ENCODE peak calls at places on chromosomes 11 and 22, in four cellular contexts. X, U, B and I are unnamed samples.

GRCh38 chr11:71491531-71492329 is 35.3 kb upstream of the KRTAP5-7 start:
- DNase-seq in X (peak; percentile 24), U (peak; percentile 53), B (no peak), I (no peak)

GRCh38 chr22:38120359-38121110 is 10.1 kb upstream of the BAIAP2L2 start:
- DNase-seq in X (no peak), U (no peak), B (peak; percentile 58), I (no peak)

GRCh38 chr11:105070221-105070789 is 25.2 kb upstream of the CARD16 start:
- DNase-seq in X (no peak), U (no peak), B (no peak), I (no peak)

GRCh38 chr11:68275721-68276488 is 4.1 kb upstream of the C11orf24 start:
- DNase-seq in X (no peak), U (no peak), B (no peak), I (no peak)

GRCh38 chr11:60871378-60872061 is 4.2 kb downstream of the ZP1 start:
- DNase-seq in X (peak; percentile 16), U (peak; percentile 60), B (no peak), I (no peak)

GRCh38 chr11:10394229-10395100 is 60.6 kb upstream of the AMPD3 start:
- DNase-seq in X (no peak), U (no peak), B (no peak), I (no peak)

GRCh38 chr11:96486890-96487633 is 97.2 kb downstream of the JRKL start:
- DNase-seq in X (peak; percentile 49), U (no peak), B (peak; percentile 59), I (no peak)

GRCh38 chr11:61907282-61907681 is 10.1 kb downstream of the RAB3IL1 start:
- DNase-seq in X (no peak), U (no peak), B (no peak), I (no peak)

GRCh38 chr22:47740109-47740805 is 977.8 kb downstream of the TBC1D22A start:
- DNase-seq in X (no peak), U (no peak), B (no peak), I (no peak)

GRCh38 chr11:12167098-12167999 is 57.0 kb downstream of the MICAL2 start:
- DNase-seq in X (no peak), U (no peak), B (peak; percentile 74), I (no peak)

GRCh38 chr11:2805388-2806057 is 80.1 kb downstream of the CDKN1C start:
- DNase-seq in X (peak; percentile 23), U (peak; percentile 52), B (peak; percentile 7), I (peak; percentile 15)

GRCh38 chr22:25680949-25681348 is 61.0 kb upstream of the MYO18B start:
- DNase-seq in X (no peak), U (no peak), B (no peak), I (no peak)

GRCh38 chr22:19663286-19663815 is 51.0 kb upstream of the SEPTIN5 start:
- DNase-seq in X (peak; percentile 80), U (no peak), B (peak; percentile 43), I (no peak)

GRCh38 chr11:114307524-114308203 is 11.5 kb downstream of the NNMT start:
- DNase-seq in X (peak; percentile 60), U (peak; percentile 80), B (no peak), I (no peak)

GRCh38 chr11:14751975-14752407 is 108.4 kb downstream of the PDE3B start:
- DNase-seq in X (no peak), U (no peak), B (no peak), I (no peak)
- TF ChIP-seq EP300 in X (no peak), U (no peak), B (no peak), I (no peak)

GRCh38 chr11:70480711-70481110 is 82.4 kb downstream of the CTTN start:
- DNase-seq in X (no peak), U (no peak), B (no peak), I (no peak)

GRCh38 chr11:70482529-70482917 is 84.2 kb downstream of the CTTN start:
- DNase-seq in X (no peak), U (no peak), B (no peak), I (no peak)

GRCh38 chr11:70483940-70484339 is 85.6 kb downstream of the CTTN start:
- DNase-seq in X (no peak), U (no peak), B (no peak), I (no peak)

GRCh38 chr11:70483077-70483861 is 84.9 kb downstream of the CTTN start:
- DNase-seq in X (peak; percentile 39), U (no peak), B (peak; percentile 28), I (no peak)

DNA sequence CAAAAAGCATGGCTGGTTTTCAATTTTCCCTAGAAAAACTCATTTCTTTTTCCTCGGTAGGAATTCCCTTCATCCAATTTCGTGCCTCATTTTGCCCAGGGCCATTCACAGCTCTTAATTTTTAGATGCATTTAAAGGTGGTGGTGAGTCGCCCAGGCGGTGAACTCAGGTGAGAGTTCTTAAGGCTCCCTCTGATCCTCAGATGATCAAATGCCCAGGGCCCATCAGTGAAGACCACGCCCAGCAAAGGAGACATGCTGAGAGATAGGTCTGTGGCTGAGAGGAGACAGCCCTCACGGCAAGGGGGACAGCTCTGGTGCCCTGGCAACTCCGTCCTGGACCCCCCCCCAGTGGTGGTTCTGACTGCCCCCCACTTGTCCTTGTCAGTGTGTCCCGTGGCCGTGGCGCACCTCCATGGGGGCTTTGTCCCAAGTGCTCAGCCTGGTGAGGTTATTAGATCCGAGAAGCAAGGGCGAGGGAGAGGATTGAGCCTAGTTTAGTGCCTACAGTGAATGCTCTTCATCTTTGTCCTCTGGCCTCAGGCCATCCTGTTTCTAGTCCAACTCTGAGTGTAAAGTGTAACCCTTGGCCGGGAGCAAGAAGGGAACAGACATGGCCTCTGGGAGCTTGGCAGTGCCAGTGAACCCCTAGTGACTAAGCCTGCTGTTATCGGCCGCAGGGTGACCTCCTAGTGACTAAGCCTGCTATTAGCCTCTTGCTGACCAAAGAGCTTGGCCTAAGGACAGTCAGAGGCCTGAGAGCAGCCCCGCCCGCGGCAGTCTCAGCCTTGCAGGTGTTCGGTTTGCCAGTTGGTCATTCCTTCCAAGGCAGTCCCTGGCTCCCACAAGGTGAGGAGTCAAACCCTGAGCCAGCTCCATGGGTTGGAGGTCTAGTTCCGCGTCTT is 83.5 kb downstream of the CTTN start:
- DNase-seq in X (peak; percentile 71), U (no peak), B (peak; percentile 34), I (no peak)
- H3K4me3 ChIP-seq in X (no peak overlapping the region), U (no peak overlapping the region), B (no peak overlapping the region), I (no peak overlapping the region)

GRCh38 chr11:14340721-14341120 is 18.3 kb downstream of the RRAS2 start:
- DNase-seq in X (no peak), U (no peak), B (no peak), I (no peak)
- TF ChIP-seq POLR2A in X (no peak), U (no peak), B (no peak), I (no peak)

DNA sequence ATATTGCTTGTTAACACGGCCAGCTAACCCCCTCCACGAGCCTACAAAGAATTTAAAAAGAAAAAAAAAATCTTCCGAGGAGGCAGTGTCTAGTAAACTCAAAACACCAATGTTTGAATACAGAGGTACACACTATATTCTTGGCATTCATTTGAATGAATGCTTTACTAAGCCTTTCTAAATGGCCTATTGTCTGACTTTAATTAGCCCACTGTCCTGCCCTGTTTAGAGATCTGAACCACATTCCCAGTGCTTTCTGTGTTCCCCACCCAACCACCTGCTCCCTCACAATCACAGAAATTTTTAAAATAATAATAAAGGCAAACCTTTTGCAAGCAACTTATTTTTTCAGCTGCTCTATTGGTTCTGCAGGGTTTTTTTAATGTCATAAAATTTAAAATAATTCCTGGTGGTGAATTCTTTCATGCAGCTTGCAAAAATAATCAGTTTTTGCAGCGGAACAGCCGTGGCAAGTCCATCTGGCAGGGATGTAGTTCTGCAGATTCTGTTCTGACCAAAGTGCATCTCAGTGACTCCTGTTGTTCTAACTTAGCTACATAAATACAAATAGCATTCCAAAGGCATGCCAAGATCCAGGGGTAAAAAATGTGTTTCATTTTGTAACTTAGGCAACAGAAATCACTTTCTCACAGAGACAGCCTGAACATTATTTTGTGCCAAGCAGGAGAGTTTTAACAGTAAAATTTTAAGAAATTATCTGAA is 23.8 kb downstream of the POU2AF2 start:
- DNase-seq in X (no peak), U (no peak), B (no peak), I (no peak)
- TF ChIP-seq EP300 in X (no peak), U (no peak), B (no peak), I (no peak)